ENCODE peak calls at places on chromosome 12, in four cellular contexts. F is hepatocyte; Z is CD4-positive, CD25-positive, alpha-beta regulatory T cell; C is lung. T is an unnamed sample. For H3K9me3, the result is how much of the 10 kb centered on the place peaks cover.

GRCh38 chr12:49733219-49734017 is 7.9 kb upstream of the TMBIM6 start:
- DNase-seq in Z (no peak), F (no peak), C (no peak), T (no peak)

GRCh38 chr12:90859591-90859990 is 95.4 kb downstream of the CCER1 start:
- DNase-seq in C (no peak), Z (no peak), F (no peak), T (no peak)

GRCh38 chr12:124904306-124905098 is 9.9 kb downstream of the UBC start:
- DNase-seq in F (peak), C (peak), Z (no peak), T (no peak)

GRCh38 chr12:114166360-114166759 is 200.2 kb upstream of the RBM19 start:
- DNase-seq in Z (no peak), C (no peak), F (peak), T (no peak)

GRCh38 chr12:49043856-49044258 is 16.7 kb downstream of the KMT2D start:
- DNase-seq in Z (peak), C (peak), F (peak), T (peak)

GRCh38 chr12:53217049-53217929 is 10.2 kb upstream of the ITGB7 start:
- DNase-seq in C (peak), F (no peak), Z (no peak), T (no peak)

GRCh38 chr12:48159976-48160525 is 2.7 kb upstream of the ASB8 start:
- DNase-seq in F (no peak), C (no peak), Z (no peak), T (no peak)

GRCh38 chr12:102023343-102023930 is 38.4 kb downstream of the WASHC3 start:
- DNase-seq in F (peak), C (no peak), Z (no peak), T (no peak)

GRCh38 chr12:56947633-56948535 is 9.5 kb downstream of the RDH16 start:
- DNase-seq in F (no peak), Z (no peak), C (no peak), T (no peak)

GRCh38 chr12:81520064-81520945 is 238.8 kb downstream of the PPFIA2 start:
- DNase-seq in F (no peak), C (no peak), Z (no peak), T (no peak)

GRCh38 chr12:127063339-127064090 is 1203.5 kb upstream of the TMEM132C start:
- DNase-seq in C (no peak), Z (no peak), F (no peak), T (no peak)

GRCh38 chr12:11765817-11766794 is 116.6 kb downstream of the ETV6 start:
- DNase-seq in C (peak), Z (peak), F (no peak), T (peak)

GRCh38 chr12:107436376-107436775 is 249.2 kb upstream of the PWP1 start:
- DNase-seq in Z (no peak), C (no peak), F (peak), T (no peak)

GRCh38 chr12:133233993-133234564 is 1.6 kb downstream of the ANHX start:
- DNase-seq in F (peak), C (peak), Z (no peak), T (no peak)
- H3K9me3 ChIP-seq in F (under half), C (under half), Z (under half), T (under half)

DNA sequence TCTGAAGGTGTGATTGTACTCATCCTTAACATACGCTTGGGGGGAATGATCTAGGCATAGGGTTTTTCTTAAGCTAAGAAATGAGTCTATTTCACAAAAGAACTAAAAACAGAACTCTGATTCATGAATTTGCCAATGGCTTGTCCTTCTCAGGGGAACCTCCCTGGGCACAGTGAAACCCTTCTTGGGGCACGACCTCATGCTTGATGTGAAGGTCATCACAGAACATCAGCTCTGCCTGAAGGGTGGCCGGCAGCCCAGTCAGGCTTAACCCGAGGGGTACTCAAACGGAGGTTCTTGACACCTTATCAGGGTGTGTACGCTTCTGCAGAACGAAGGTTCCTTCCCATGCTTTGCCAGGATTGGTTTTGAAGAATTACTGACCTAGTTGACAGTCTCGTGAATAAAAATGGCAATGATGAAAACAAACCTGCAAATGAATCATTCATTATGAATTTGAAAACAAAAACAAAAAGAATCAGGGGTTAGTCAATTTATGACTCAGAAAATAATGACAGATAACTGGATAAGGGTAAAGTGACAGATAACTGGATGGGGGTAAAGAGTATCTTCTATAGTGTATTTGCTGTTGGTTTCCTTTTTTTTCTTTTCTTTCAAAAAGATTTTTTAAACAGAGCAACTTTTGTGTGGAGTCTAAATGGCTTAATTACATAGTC is 86.4 kb downstream of the GALNT8 start:
- DNase-seq in C (no peak), Z (no peak), F (no peak), T (no peak)
- H3K9me3 ChIP-seq in C (under half), Z (under half), F (under half), T (under half)

GRCh38 chr12:31120392-31121008 is 46.8 kb downstream of the DDX11 start:
- DNase-seq in C (no peak), F (no peak), Z (no peak), T (no peak)
- H3K9me3 ChIP-seq in C (under half), F (under half), Z (under half), T (under half)

DNA sequence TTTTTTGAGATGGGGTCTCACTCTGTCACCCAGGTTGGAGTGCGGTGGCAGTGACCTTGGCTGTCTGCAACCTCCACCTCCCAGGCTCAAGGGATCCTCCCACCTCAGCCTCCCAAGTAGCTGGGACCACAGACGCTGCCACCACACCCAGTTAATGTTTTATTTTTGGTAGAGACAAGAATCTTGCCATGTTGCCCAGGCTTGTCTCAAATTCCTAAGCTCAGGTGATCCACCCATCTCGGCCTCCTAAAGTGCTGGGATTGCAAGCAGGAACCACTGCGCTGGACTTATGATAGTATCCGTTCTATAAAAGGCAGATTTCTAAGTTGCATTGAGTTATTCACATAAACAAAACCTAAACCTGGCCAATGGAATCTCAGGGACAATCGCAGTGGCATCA is 321.1 kb upstream of the PRICKLE1 start:
- DNase-seq in C (no peak), F (no peak), Z (no peak), T (no peak)
- H3K9me3 ChIP-seq in C (under half), F (under half), Z (under half), T (under half)

DNA sequence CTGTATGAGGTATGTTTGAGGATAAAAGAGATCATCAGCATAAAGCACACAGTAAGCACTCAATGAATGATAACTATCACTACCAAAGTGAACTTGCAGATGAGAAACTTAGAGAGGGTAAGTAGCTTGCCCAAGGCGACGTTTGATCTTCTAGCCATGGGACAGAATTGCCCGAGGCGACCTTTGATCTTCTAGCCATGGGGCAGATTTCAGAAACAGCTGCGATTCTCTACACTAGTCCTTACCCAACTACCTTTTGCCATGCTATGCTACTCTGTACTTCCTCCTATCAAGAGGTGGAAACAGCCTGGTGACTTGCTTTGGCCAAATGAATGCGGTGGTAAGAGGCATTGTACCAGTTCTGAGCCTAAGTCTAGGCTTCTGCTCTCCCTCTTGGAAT is 23.7 kb upstream of the NT5DC3 start:
- DNase-seq in C (no peak), Z (no peak), F (no peak), T (no peak)
- H3K9me3 ChIP-seq in C (under half), Z (under half), F (under half), T (under half)

DNA sequence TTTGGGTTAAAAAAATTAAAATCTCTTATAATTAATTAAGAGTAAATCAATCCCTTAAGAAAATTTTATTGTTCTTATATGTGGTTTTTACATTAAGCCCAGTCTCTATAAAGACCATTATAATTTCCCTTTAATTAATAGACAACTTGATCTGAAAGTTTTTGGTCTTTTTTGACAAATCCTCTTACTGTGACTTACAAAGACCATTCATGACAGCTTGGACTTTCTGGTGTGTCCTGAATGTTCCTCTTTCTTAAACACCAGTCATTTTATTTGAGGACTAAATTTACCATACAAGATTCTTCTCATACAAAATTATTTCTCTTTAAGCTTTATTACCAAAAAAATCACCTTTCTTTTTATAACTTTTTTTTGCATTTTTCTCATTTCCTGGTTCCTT is 368.3 kb downstream of the ADGRD1 start:
- DNase-seq in C (no peak), Z (no peak), F (no peak), T (no peak)
- H3K9me3 ChIP-seq in C (under half), Z (under half), F (under half), T (under half)

GRCh38 chr12:88227871-88228270 is 85.8 kb downstream of the TMTC3 start:
- DNase-seq in Z (no peak), F (no peak), C (no peak), T (no peak)

GRCh38 chr12:88225776-88226175 is 83.7 kb downstream of the TMTC3 start:
- DNase-seq in Z (no peak), C (no peak), F (no peak), T (no peak)

GRCh38 chr12:88227263-88227662 is 85.2 kb downstream of the TMTC3 start:
- DNase-seq in C (no peak), F (no peak), Z (no peak), T (no peak)

GRCh38 chr12:88219861-88220260 is 77.8 kb downstream of the TMTC3 start:
- DNase-seq in Z (no peak), F (no peak), C (no peak), T (no peak)

GRCh38 chr12:88223519-88223918 is 81.4 kb downstream of the TMTC3 start:
- DNase-seq in Z (no peak), C (no peak), F (no peak), T (no peak)
- H3K9me3 ChIP-seq in Z (under half), C (under half), F (under half), T (under half)

DNA sequence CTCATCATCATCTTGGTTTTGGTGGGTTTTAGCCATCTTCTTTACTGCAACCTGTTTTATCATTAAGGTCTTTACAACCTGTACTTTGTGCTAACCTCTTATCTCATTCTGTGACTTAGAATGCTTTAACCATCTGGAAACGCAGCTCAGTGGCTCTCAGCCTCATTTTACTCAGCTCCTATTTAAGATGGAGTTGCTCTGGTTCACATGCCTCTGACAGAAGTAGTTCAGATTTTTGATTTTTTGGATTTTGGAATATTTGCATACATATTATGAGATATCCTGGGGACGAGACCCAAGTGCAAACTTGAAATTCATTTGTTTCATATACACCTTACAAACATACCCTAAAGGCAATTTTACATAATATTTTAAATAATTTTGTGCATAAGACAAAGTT is 10.7 kb downstream of the SLC38A1 start:
- DNase-seq in F (no peak), C (no peak), Z (no peak), T (no peak)
- H3K9me3 ChIP-seq in F (under half), C (under half), Z (under half), T (under half)

GRCh38 chr12:34392741-34393085 is 370.4 kb downstream of the ALG10 start:
- DNase-seq in Z (no peak), F (no peak), C (no peak), T (peak)
- H3K9me3 ChIP-seq in Z (under half), F (under half), C (half or more), T (under half)

DNA sequence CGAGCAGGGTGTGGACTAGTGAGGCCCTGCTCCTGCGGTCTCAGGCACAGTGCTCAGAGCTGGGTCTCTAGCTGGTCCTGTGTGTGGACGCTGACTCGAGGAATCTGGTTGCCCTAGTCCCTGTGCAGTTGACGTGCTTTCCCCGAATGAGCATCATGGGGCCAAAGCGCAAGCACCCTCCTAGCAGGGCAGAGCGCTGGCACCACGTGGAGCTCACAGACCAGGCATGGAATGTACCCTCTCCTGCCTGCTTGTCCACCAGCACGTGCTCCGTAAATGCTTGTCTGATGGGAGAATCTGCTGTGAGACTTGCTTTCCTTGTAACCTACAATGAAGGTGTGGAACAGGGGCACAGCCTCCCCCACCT is 124.9 kb downstream of the PIWIL1 start:
- DNase-seq in C (no peak), Z (no peak), F (no peak), T (no peak)
- H3K9me3 ChIP-seq in C (under half), Z (under half), F (under half), T (under half)